ENCODE peak calls at places on chromosomes 1 and 21, in seven cellular contexts. One of them, this sample, is unnamed.

GRCh38 chr1:158833269-158833668 is 2.1 kb downstream of the MNDA start:
- DNase-seq in coronary artery: no peak
- DNase-seq in GM10248: no peak
- DNase-seq in fibroblast of mammary gland: no peak
- DNase-seq in suprapubic skin: no peak
- DNase-seq in HL-60: peak
- DNase-seq in WTC11: no peak
- DNase-seq in this sample: no peak

GRCh38 chr1:33163621-33164071 is 18.2 kb downstream of the TRIM62 start:
- DNase-seq in coronary artery: no peak
- DNase-seq in GM10248: no peak
- DNase-seq in fibroblast of mammary gland: no peak
- DNase-seq in suprapubic skin: no peak
- DNase-seq in HL-60: no peak
- DNase-seq in WTC11: peak
- DNase-seq in this sample: peak

GRCh38 chr1:39398278-39399010 is 93.0 kb upstream of the BMP8A start:
- DNase-seq in coronary artery: peak
- DNase-seq in GM10248: no peak
- DNase-seq in fibroblast of mammary gland: peak
- DNase-seq in suprapubic skin: no peak
- DNase-seq in HL-60: peak
- DNase-seq in WTC11: no peak
- DNase-seq in this sample: no peak

GRCh38 chr1:6330410-6330827 is 63.1 kb downstream of the ACOT7 start:
- DNase-seq in coronary artery: no peak
- DNase-seq in GM10248: no peak
- DNase-seq in fibroblast of mammary gland: peak
- DNase-seq in suprapubic skin: no peak
- DNase-seq in HL-60: no peak
- DNase-seq in WTC11: no peak
- DNase-seq in this sample: no peak

GRCh38 chr1:114671011-114671938 is 1.4 kb upstream of the DENND2C start:
- DNase-seq in coronary artery: no peak
- DNase-seq in GM10248: peak
- DNase-seq in fibroblast of mammary gland: peak
- DNase-seq in suprapubic skin: no peak
- DNase-seq in HL-60: no peak
- DNase-seq in WTC11: no peak
- DNase-seq in this sample: no peak

GRCh38 chr1:177979272-177979671 is 9.4 kb upstream of the SEC16B start:
- DNase-seq in coronary artery: no peak
- DNase-seq in GM10248: no peak
- DNase-seq in fibroblast of mammary gland: no peak
- DNase-seq in suprapubic skin: no peak
- DNase-seq in HL-60: no peak
- DNase-seq in WTC11: no peak
- DNase-seq in this sample: no peak

GRCh38 chr1:23114424-23115079 is 54.1 kb downstream of the LUZP1 start:
- DNase-seq in coronary artery: no peak
- DNase-seq in GM10248: no peak
- DNase-seq in fibroblast of mammary gland: no peak
- DNase-seq in suprapubic skin: no peak
- DNase-seq in HL-60: no peak
- DNase-seq in WTC11: no peak
- DNase-seq in this sample: no peak

GRCh38 chr21:31447477-31447876 is 103.4 kb upstream of the TIAM1 start:
- DNase-seq in coronary artery: no peak
- DNase-seq in GM10248: no peak
- DNase-seq in fibroblast of mammary gland: peak
- DNase-seq in suprapubic skin: no peak
- DNase-seq in HL-60: no peak
- DNase-seq in WTC11: no peak
- DNase-seq in this sample: no peak

GRCh38 chr1:50929376-50929958 is 30.6 kb downstream of the FAF1 start:
- DNase-seq in coronary artery: no peak
- DNase-seq in GM10248: no peak
- DNase-seq in fibroblast of mammary gland: peak
- DNase-seq in suprapubic skin: no peak
- DNase-seq in HL-60: no peak
- DNase-seq in WTC11: no peak
- DNase-seq in this sample: no peak

GRCh38 chr1:79042117-79042516 is 35.6 kb upstream of the ADGRL4 start:
- DNase-seq in coronary artery: no peak
- DNase-seq in GM10248: peak
- DNase-seq in fibroblast of mammary gland: peak
- DNase-seq in suprapubic skin: no peak
- DNase-seq in HL-60: no peak
- DNase-seq in WTC11: no peak
- DNase-seq in this sample: no peak

GRCh38 chr1:9653783-9654517 is 2.4 kb downstream of the PIK3CD start:
- DNase-seq in coronary artery: no peak
- DNase-seq in GM10248: no peak
- DNase-seq in fibroblast of mammary gland: no peak
- DNase-seq in suprapubic skin: no peak
- DNase-seq in HL-60: peak
- DNase-seq in WTC11: no peak
- DNase-seq in this sample: no peak

GRCh38 chr21:33976082-33976979 is 60.7 kb upstream of the ATP5PO start:
- DNase-seq in coronary artery: no peak
- DNase-seq in GM10248: peak
- DNase-seq in fibroblast of mammary gland: peak
- DNase-seq in suprapubic skin: no peak
- DNase-seq in HL-60: peak
- DNase-seq in WTC11: no peak
- DNase-seq in this sample: no peak

GRCh38 chr21:36504067-36505058 is 24.4 kb upstream of the CLDN14 start:
- DNase-seq in coronary artery: no peak
- DNase-seq in GM10248: no peak
- DNase-seq in fibroblast of mammary gland: peak
- DNase-seq in suprapubic skin: no peak
- DNase-seq in HL-60: peak
- DNase-seq in WTC11: peak
- DNase-seq in this sample: no peak

GRCh38 chr1:184563308-184563707 is 176.5 kb downstream of the C1orf21 start:
- DNase-seq in coronary artery: no peak
- DNase-seq in GM10248: no peak
- DNase-seq in fibroblast of mammary gland: peak
- DNase-seq in suprapubic skin: no peak
- DNase-seq in HL-60: no peak
- DNase-seq in WTC11: no peak
- DNase-seq in this sample: no peak

GRCh38 chr1:94154989-94155388 is 34.0 kb upstream of the ABCA4 start:
- DNase-seq in coronary artery: no peak
- DNase-seq in GM10248: no peak
- DNase-seq in fibroblast of mammary gland: peak
- DNase-seq in suprapubic skin: no peak
- DNase-seq in HL-60: no peak
- DNase-seq in WTC11: no peak
- DNase-seq in this sample: no peak

GRCh38 chr1:29703596-29703995 is 467.3 kb downstream of the PTPRU start:
- DNase-seq in coronary artery: no peak
- DNase-seq in GM10248: peak
- DNase-seq in fibroblast of mammary gland: peak
- DNase-seq in suprapubic skin: no peak
- DNase-seq in HL-60: peak
- DNase-seq in WTC11: peak
- DNase-seq in this sample: no peak

GRCh38 chr1:183073320-183073719 is 50.1 kb downstream of the LAMC1 start:
- DNase-seq in coronary artery: no peak
- DNase-seq in GM10248: no peak
- DNase-seq in fibroblast of mammary gland: no peak
- DNase-seq in suprapubic skin: no peak
- DNase-seq in HL-60: no peak
- DNase-seq in WTC11: no peak
- DNase-seq in this sample: no peak

GRCh38 chr1:47184771-47185677 is 4.8 kb downstream of the PDZK1IP1 start:
- DNase-seq in coronary artery: peak
- DNase-seq in GM10248: no peak
- DNase-seq in fibroblast of mammary gland: no peak
- DNase-seq in suprapubic skin: no peak
- DNase-seq in HL-60: no peak
- DNase-seq in WTC11: no peak
- DNase-seq in this sample: peak

GRCh38 chr21:44352253-44352860 is 1.1 kb upstream of the TRPM2 start:
- DNase-seq in coronary artery: no peak
- DNase-seq in GM10248: no peak
- DNase-seq in fibroblast of mammary gland: no peak
- DNase-seq in suprapubic skin: no peak
- DNase-seq in HL-60: peak
- DNase-seq in WTC11: no peak
- DNase-seq in this sample: no peak

GRCh38 chr1:62529227-62529626 is 68.1 kb upstream of the ANGPTL3 start:
- DNase-seq in coronary artery: no peak
- DNase-seq in GM10248: no peak
- DNase-seq in fibroblast of mammary gland: no peak
- DNase-seq in suprapubic skin: no peak
- DNase-seq in HL-60: no peak
- DNase-seq in WTC11: no peak
- DNase-seq in this sample: no peak

GRCh38 chr1:62528015-62528414 is 69.3 kb upstream of the ANGPTL3 start:
- DNase-seq in coronary artery: no peak
- DNase-seq in GM10248: peak
- DNase-seq in fibroblast of mammary gland: no peak
- DNase-seq in suprapubic skin: no peak
- DNase-seq in HL-60: peak
- DNase-seq in WTC11: no peak
- DNase-seq in this sample: no peak

DNA sequence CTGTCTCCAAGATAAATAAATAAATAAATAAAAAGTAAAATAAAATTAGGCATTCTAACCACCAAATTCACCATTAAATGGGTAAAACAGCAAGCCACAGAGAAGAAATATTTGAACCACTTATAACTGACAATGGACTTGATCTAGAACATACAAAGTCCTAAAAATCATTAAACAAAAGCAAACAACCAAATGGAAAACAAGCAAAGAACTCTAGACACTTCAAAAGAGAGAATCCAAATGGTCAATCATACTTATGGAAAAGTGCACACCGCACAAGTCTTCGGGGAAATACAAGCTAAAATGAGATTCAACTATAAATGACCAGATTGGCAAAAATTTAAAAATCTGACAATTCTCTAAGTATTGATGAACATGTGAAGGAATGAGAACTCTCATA is 73.5 kb upstream of the ANGPTL3 start:
- DNase-seq in coronary artery: no peak
- DNase-seq in GM10248: no peak
- DNase-seq in fibroblast of mammary gland: no peak
- DNase-seq in suprapubic skin: no peak
- DNase-seq in HL-60: no peak
- DNase-seq in WTC11: no peak
- DNase-seq in this sample: no peak
- TF ChIP-seq CTCF in coronary artery: no peak
- TF ChIP-seq CTCF in GM10248: no peak
- TF ChIP-seq CTCF in fibroblast of mammary gland: no peak
- TF ChIP-seq CTCF in suprapubic skin: no peak
- TF ChIP-seq CTCF in HL-60: no peak
- TF ChIP-seq CTCF in WTC11: no peak
- TF ChIP-seq CTCF in this sample: no peak

DNA sequence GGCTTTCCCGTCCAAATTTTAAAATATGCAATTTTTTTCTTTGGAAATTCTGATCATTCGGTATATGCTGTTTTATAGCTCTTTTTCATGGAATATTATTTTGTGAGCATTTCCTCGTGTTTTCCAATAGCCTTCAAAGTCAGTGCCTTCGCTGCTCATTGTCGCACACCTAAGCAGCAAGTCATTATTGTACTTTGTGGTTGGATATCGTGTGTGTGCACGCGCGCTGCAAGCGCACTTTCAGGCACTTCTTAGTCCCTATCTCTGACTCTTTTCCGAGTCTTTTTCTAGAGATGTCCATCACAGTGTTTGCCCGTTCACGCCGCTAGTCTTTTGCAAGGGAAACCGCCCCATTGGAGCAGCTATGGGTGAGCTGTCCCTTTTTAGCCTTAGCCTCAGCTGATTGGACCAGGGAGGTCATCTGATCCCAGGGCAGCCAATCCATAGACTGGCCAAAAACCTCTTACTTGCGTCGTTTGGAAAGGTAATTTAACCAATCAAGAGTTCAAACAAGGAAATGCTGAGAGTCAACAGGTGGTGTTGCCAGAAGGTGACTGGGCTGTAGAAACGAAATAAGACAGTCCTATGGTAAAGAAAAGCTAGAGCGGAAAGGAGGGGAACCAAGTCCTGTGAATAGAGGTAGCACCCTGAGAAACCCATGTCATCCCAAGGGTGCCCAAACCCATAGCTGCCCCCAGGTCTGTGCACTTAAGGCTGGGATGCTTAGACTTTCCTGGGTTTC is 710 bp upstream of the HYI start:
- DNase-seq in coronary artery: peak
- DNase-seq in GM10248: peak
- DNase-seq in fibroblast of mammary gland: peak
- DNase-seq in suprapubic skin: peak
- DNase-seq in HL-60: peak
- DNase-seq in WTC11: peak
- DNase-seq in this sample: peak
- TF ChIP-seq CTCF in coronary artery: no peak
- TF ChIP-seq CTCF in GM10248: no peak
- TF ChIP-seq CTCF in fibroblast of mammary gland: no peak
- TF ChIP-seq CTCF in suprapubic skin: peak
- TF ChIP-seq CTCF in HL-60: no peak
- TF ChIP-seq CTCF in WTC11: no peak
- TF ChIP-seq CTCF in this sample: peak

DNA sequence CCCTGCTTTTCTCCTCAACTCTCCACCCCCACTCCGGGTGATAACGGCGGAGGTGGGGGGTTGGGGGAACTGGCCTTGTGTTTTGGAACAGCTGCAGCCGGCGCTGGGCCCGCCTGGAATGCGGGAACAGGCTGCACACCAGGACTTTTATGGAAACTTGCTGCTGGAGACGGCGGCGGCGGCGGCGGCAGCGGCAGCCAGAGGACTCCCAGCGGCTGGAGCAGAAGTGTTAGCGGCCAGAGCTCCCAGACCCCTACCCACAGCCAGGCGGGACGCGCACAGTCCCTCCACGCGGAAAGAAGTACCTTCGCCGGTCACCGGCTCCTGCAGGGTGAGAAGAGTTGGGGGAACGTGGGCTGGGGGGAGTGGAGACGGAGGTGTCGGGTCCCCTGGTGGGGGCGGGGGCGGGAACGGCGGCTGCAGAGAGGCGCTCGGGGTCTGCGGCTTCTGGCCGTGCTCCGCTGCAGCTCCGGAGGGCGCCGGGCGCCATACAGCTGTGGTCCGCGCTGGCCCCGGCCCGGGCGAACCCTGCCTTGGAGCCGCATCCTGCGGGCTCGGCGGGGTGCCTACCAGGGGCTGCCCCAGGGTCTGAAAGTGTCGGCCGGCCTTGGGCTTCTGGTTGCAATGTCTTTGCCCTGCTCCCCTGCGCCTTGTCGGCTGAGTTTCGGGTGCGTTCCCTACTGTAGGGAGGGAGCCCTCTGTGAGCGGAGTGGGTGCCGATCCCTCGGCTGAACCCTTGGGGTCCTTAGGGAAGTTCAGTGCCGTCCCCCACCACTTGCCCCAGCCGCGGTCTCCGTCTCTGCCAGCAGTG is at the start of gene NEXN:
- DNase-seq in coronary artery: peak
- DNase-seq in GM10248: peak
- DNase-seq in fibroblast of mammary gland: peak
- DNase-seq in suprapubic skin: peak
- DNase-seq in HL-60: peak
- DNase-seq in WTC11: peak
- DNase-seq in this sample: peak
- TF ChIP-seq CTCF in coronary artery: no peak
- TF ChIP-seq CTCF in GM10248: no peak
- TF ChIP-seq CTCF in fibroblast of mammary gland: no peak
- TF ChIP-seq CTCF in suprapubic skin: no peak
- TF ChIP-seq CTCF in HL-60: no peak
- TF ChIP-seq CTCF in WTC11: no peak
- TF ChIP-seq CTCF in this sample: no peak

GRCh38 chr1:113243529-113243928 is 146.8 kb upstream of the MAGI3 start:
- DNase-seq in coronary artery: no peak
- DNase-seq in GM10248: no peak
- DNase-seq in fibroblast of mammary gland: no peak
- DNase-seq in suprapubic skin: no peak
- DNase-seq in HL-60: no peak
- DNase-seq in WTC11: no peak
- DNase-seq in this sample: no peak
- TF ChIP-seq CTCF in coronary artery: no peak
- TF ChIP-seq CTCF in GM10248: no peak
- TF ChIP-seq CTCF in fibroblast of mammary gland: no peak
- TF ChIP-seq CTCF in suprapubic skin: no peak
- TF ChIP-seq CTCF in HL-60: no peak
- TF ChIP-seq CTCF in WTC11: no peak
- TF ChIP-seq CTCF in this sample: no peak

This sample was measured in type B pancreatic cell.